ENCODE peak calls at places on chromosome 13, in four cellular contexts. F is activated naive CD8-positive, alpha-beta T cell treated with anti-CD3 and anti-CD28 coated beads for 36 hours; U is neural progenitor cell; I is CD8-positive, alpha-beta T cell. J is an unnamed sample.

GRCh38 chr13:106477303-106477702 is 58.2 kb downstream of the EFNB2 start:
- DNase-seq in F (no peak), I (no peak), U (no peak), J (no peak)

GRCh38 chr13:98576963-98577822 is at the start of gene STK24:
- DNase-seq in F (peak), U (peak), I (peak), J (peak)

GRCh38 chr13:104171132-104171531 is 1104.9 kb upstream of the SLC10A2 start:
- DNase-seq in I (no peak), U (no peak), F (no peak), J (no peak)

GRCh38 chr13:49023441-49023840 is 47.7 kb downstream of the FNDC3A start:
- DNase-seq in F (no peak), U (no peak), I (no peak), J (no peak)

GRCh38 chr13:80529734-80530133 is 188.8 kb upstream of the SPRY2 start:
- DNase-seq in I (no peak), F (no peak), U (no peak), J (no peak)

GRCh38 chr13:113110852-113111315 is 5.3 kb downstream of the F7 start:
- DNase-seq in F (no peak), U (no peak), I (peak), J (no peak)

GRCh38 chr13:80341771-80342271 is 895 bp upstream of the SPRY2 start:
- DNase-seq in U (peak), F (no peak), I (no peak), J (no peak)

GRCh38 chr13:66765559-66765958 is 464.6 kb downstream of the PCDH9 start:
- DNase-seq in F (no peak), I (no peak), U (no peak), J (no peak)

GRCh38 chr13:73223372-73223781 is 164.6 kb downstream of the KLF5 start:
- DNase-seq in I (no peak), U (no peak), F (peak), J (no peak)

GRCh38 chr13:52414963-52415362 is 9.0 kb upstream of the THSD1 start:
- DNase-seq in F (no peak), I (no peak), U (no peak), J (no peak)

GRCh38 chr13:52744842-52745241 is 5.2 kb upstream of the CNMD start:
- DNase-seq in U (no peak), I (no peak), F (no peak), J (no peak)

GRCh38 chr13:49319555-49320350 is 72.0 kb downstream of the CDADC1 start:
- DNase-seq in I (no peak), U (no peak), F (no peak), J (no peak)

GRCh38 chr13:51608857-51609406 is 24.7 kb downstream of the WDFY2 start:
- DNase-seq in U (no peak), I (no peak), F (no peak), J (no peak)

GRCh38 chr13:109332501-109333499 is 453.6 kb downstream of the IRS2 start:
- DNase-seq in U (no peak), F (no peak), I (no peak), J (no peak)

GRCh38 chr13:98155475-98156111 is 12.7 kb downstream of the FARP1 start:
- DNase-seq in I (no peak), F (no peak), U (no peak), J (no peak)

GRCh38 chr13:92355213-92355612 is 871.4 kb upstream of the GPC6 start:
- DNase-seq in U (peak), F (no peak), I (no peak), J (no peak)

GRCh38 chr13:34256236-34256635 is 438.3 kb downstream of the RFC3 start:
- DNase-seq in F (no peak), I (no peak), U (no peak), J (no peak)

GRCh38 chr13:26482451-26483197 is 74.9 kb upstream of the WASF3 start:
- DNase-seq in I (peak), U (peak), F (peak), J (peak)

GRCh38 chr13:91313103-91313502 is 34.4 kb upstream of the MIR17HG start:
- DNase-seq in I (no peak), U (peak), F (peak), J (no peak)

GRCh38 chr13:94322925-94323324 is 156.6 kb downstream of the DCT start:
- DNase-seq in U (no peak), F (no peak), I (no peak), J (no peak)

GRCh38 chr13:49649244-49649962 is 21.1 kb downstream of the ARL11 start:
- DNase-seq in I (no peak), F (no peak), U (peak), J (no peak)

GRCh38 chr13:20389696-20390525 is 135.7 kb downstream of the CRYL1 start:
- DNase-seq in I (no peak), U (no peak), F (no peak), J (no peak)

GRCh38 chr13:33078268-33078667 is 62.0 kb downstream of the KL start:
- DNase-seq in F (no peak), I (no peak), U (no peak), J (no peak)

GRCh38 chr13:32117696-32118095 is 86.1 kb downstream of the FRY start:
- DNase-seq in I (no peak), U (no peak), F (no peak), J (no peak)

GRCh38 chr13:93956416-93956815 is 523.1 kb downstream of the DCT start:
- DNase-seq in U (no peak), I (no peak), F (no peak), J (no peak)

GRCh38 chr13:44373601-44374347 is at the start of gene SERP2:
- DNase-seq in I (no peak), U (peak), F (peak), J (peak)

GRCh38 chr13:41386206-41386605 is 71.1 kb upstream of the RGCC start:
- DNase-seq in I (no peak), U (no peak), F (no peak), J (no peak)

GRCh38 chr13:111865826-111866225 is 201.1 kb upstream of the SOX1 start:
- DNase-seq in U (no peak), I (no peak), F (no peak), J (no peak)

GRCh38 chr13:110212529-110212928 is 94.4 kb downstream of the COL4A1 start:
- DNase-seq in I (no peak), F (no peak), U (no peak), J (no peak)

GRCh38 chr13:20401958-20402856 is 123.5 kb downstream of the CRYL1 start:
- DNase-seq in I (peak), F (no peak), U (no peak), J (no peak)

GRCh38 chr13:99215466-99215865 is 14.8 kb downstream of the UBAC2 start:
- DNase-seq in F (peak), I (peak), U (no peak), J (peak)

GRCh38 chr13:99332456-99332855 is 25.3 kb upstream of the GPR183 start:
- DNase-seq in I (no peak), U (no peak), F (no peak), J (no peak)

GRCh38 chr13:35817642-35818576 is 313.3 kb downstream of the DCLK1 start:
- DNase-seq in I (no peak), U (no peak), F (no peak), J (no peak)

GRCh38 chr13:24183741-24184182 is 23.2 kb downstream of the SPATA13 start:
- DNase-seq in F (no peak), U (no peak), I (no peak), J (no peak)

GRCh38 chr13:31885994-31886393 is 145.6 kb upstream of the FRY start:
- DNase-seq in U (peak), F (no peak), I (no peak), J (no peak)

J was measured in natural killer cell.